ENCODE peak calls at places on chromosomes 4 and X, in nine cellular contexts. One of them, this sample, is unnamed.

GRCh38 chr4:145842224-145842887 is 96.3 kb downstream of the ZNF827 start:
- DNase-seq in GM23248: no peak
- DNase-seq in HT1080: peak
- DNase-seq in stimulated activated CD4-positive, alpha-beta T cell treated with anti-CD3 and anti-CD28 coated beads, Interleukin-1b, Interleukin-23, amount 100 ng/mL, for 48 hours: no peak
- DNase-seq in GM12892: no peak
- DNase-seq in stimulated activated CD8-positive, alpha-beta memory T cell treated with anti-CD3 and anti-CD28 coated beads, Interleukin-7, amount 100 ng/mL, for 1 hour: no peak
- DNase-seq in COR-L47: no peak
- DNase-seq in psoas muscle: no peak
- DNase-seq in fibroblast of lung: peak
- DNase-seq in this sample: no peak

GRCh38 chr4:133151681-133152329 is 2.7 kb downstream of the PCDH10 start:
- DNase-seq in GM23248: no peak
- DNase-seq in HT1080: no peak
- DNase-seq in stimulated activated CD4-positive, alpha-beta T cell treated with anti-CD3 and anti-CD28 coated beads, Interleukin-1b, Interleukin-23, amount 100 ng/mL, for 48 hours: peak
- DNase-seq in GM12892: no peak
- DNase-seq in stimulated activated CD8-positive, alpha-beta memory T cell treated with anti-CD3 and anti-CD28 coated beads, Interleukin-7, amount 100 ng/mL, for 1 hour: no peak
- DNase-seq in COR-L47: peak
- DNase-seq in psoas muscle: no peak
- DNase-seq in fibroblast of lung: peak
- DNase-seq in this sample: no peak

GRCh38 chr4:75325316-75325715 is 188.9 kb downstream of the RCHY1 start:
- DNase-seq in GM23248: no peak
- DNase-seq in HT1080: no peak
- DNase-seq in stimulated activated CD4-positive, alpha-beta T cell treated with anti-CD3 and anti-CD28 coated beads, Interleukin-1b, Interleukin-23, amount 100 ng/mL, for 48 hours: no peak
- DNase-seq in GM12892: no peak
- DNase-seq in stimulated activated CD8-positive, alpha-beta memory T cell treated with anti-CD3 and anti-CD28 coated beads, Interleukin-7, amount 100 ng/mL, for 1 hour: no peak
- DNase-seq in COR-L47: no peak
- DNase-seq in psoas muscle: no peak
- DNase-seq in fibroblast of lung: no peak
- DNase-seq in this sample: no peak

GRCh38 chrX:25597561-25597960 is 540.6 kb upstream of the MAGEB18 start:
- DNase-seq in GM23248: no peak
- DNase-seq in HT1080: peak
- DNase-seq in stimulated activated CD4-positive, alpha-beta T cell treated with anti-CD3 and anti-CD28 coated beads, Interleukin-1b, Interleukin-23, amount 100 ng/mL, for 48 hours: no peak
- DNase-seq in GM12892: no peak
- DNase-seq in stimulated activated CD8-positive, alpha-beta memory T cell treated with anti-CD3 and anti-CD28 coated beads, Interleukin-7, amount 100 ng/mL, for 1 hour: no peak
- DNase-seq in COR-L47: no peak
- DNase-seq in psoas muscle: no peak
- DNase-seq in fibroblast of lung: peak
- DNase-seq in this sample: no peak

GRCh38 chr4:125316391-125316780 is 1.6 kb downstream of the FAT4 start:
- DNase-seq in GM23248: peak
- DNase-seq in HT1080: no peak
- DNase-seq in stimulated activated CD4-positive, alpha-beta T cell treated with anti-CD3 and anti-CD28 coated beads, Interleukin-1b, Interleukin-23, amount 100 ng/mL, for 48 hours: no peak
- DNase-seq in GM12892: no peak
- DNase-seq in stimulated activated CD8-positive, alpha-beta memory T cell treated with anti-CD3 and anti-CD28 coated beads, Interleukin-7, amount 100 ng/mL, for 1 hour: no peak
- DNase-seq in COR-L47: peak
- DNase-seq in psoas muscle: peak
- DNase-seq in fibroblast of lung: no peak
- DNase-seq in this sample: peak

GRCh38 chr4:90174622-90175023 is 47.4 kb downstream of the CCSER1 start:
- DNase-seq in GM23248: no peak
- DNase-seq in HT1080: no peak
- DNase-seq in stimulated activated CD4-positive, alpha-beta T cell treated with anti-CD3 and anti-CD28 coated beads, Interleukin-1b, Interleukin-23, amount 100 ng/mL, for 48 hours: no peak
- DNase-seq in GM12892: no peak
- DNase-seq in stimulated activated CD8-positive, alpha-beta memory T cell treated with anti-CD3 and anti-CD28 coated beads, Interleukin-7, amount 100 ng/mL, for 1 hour: no peak
- DNase-seq in COR-L47: no peak
- DNase-seq in psoas muscle: no peak
- DNase-seq in fibroblast of lung: no peak
- DNase-seq in this sample: peak

GRCh38 chrX:102728646-102729045 is 8.1 kb downstream of the GPRASP3 start:
- DNase-seq in GM23248: no peak
- DNase-seq in HT1080: no peak
- DNase-seq in stimulated activated CD4-positive, alpha-beta T cell treated with anti-CD3 and anti-CD28 coated beads, Interleukin-1b, Interleukin-23, amount 100 ng/mL, for 48 hours: no peak
- DNase-seq in GM12892: no peak
- DNase-seq in stimulated activated CD8-positive, alpha-beta memory T cell treated with anti-CD3 and anti-CD28 coated beads, Interleukin-7, amount 100 ng/mL, for 1 hour: no peak
- DNase-seq in COR-L47: no peak
- DNase-seq in psoas muscle: no peak
- DNase-seq in fibroblast of lung: no peak
- DNase-seq in this sample: no peak

GRCh38 chr4:61520688-61521160 is 320.6 kb downstream of the ADGRL3 start:
- DNase-seq in GM23248: no peak
- DNase-seq in HT1080: peak
- DNase-seq in stimulated activated CD4-positive, alpha-beta T cell treated with anti-CD3 and anti-CD28 coated beads, Interleukin-1b, Interleukin-23, amount 100 ng/mL, for 48 hours: no peak
- DNase-seq in GM12892: no peak
- DNase-seq in stimulated activated CD8-positive, alpha-beta memory T cell treated with anti-CD3 and anti-CD28 coated beads, Interleukin-7, amount 100 ng/mL, for 1 hour: no peak
- DNase-seq in COR-L47: peak
- DNase-seq in psoas muscle: no peak
- DNase-seq in fibroblast of lung: peak
- DNase-seq in this sample: peak

GRCh38 chrX:16970977-16971376 is 24.5 kb downstream of the REPS2 start:
- DNase-seq in GM23248: peak
- DNase-seq in HT1080: peak
- DNase-seq in stimulated activated CD4-positive, alpha-beta T cell treated with anti-CD3 and anti-CD28 coated beads, Interleukin-1b, Interleukin-23, amount 100 ng/mL, for 48 hours: no peak
- DNase-seq in GM12892: no peak
- DNase-seq in stimulated activated CD8-positive, alpha-beta memory T cell treated with anti-CD3 and anti-CD28 coated beads, Interleukin-7, amount 100 ng/mL, for 1 hour: no peak
- DNase-seq in COR-L47: no peak
- DNase-seq in psoas muscle: no peak
- DNase-seq in fibroblast of lung: peak
- DNase-seq in this sample: no peak

GRCh38 chr4:111991163-111991562 is 154.1 kb upstream of the FAM241A start:
- DNase-seq in GM23248: no peak
- DNase-seq in HT1080: no peak
- DNase-seq in stimulated activated CD4-positive, alpha-beta T cell treated with anti-CD3 and anti-CD28 coated beads, Interleukin-1b, Interleukin-23, amount 100 ng/mL, for 48 hours: no peak
- DNase-seq in GM12892: peak
- DNase-seq in stimulated activated CD8-positive, alpha-beta memory T cell treated with anti-CD3 and anti-CD28 coated beads, Interleukin-7, amount 100 ng/mL, for 1 hour: no peak
- DNase-seq in COR-L47: no peak
- DNase-seq in psoas muscle: no peak
- DNase-seq in fibroblast of lung: no peak
- DNase-seq in this sample: no peak